ENCODE peak calls at places on chromosomes 4 and X, in seven cellular contexts. One of them, this sample, is unnamed.

GRCh38 chrX:47802589-47802988 is 34.1 kb upstream of the ZNF81 start:
- DNase-seq in NCI-H460: peak
- DNase-seq in activated CD4-positive, alpha-beta T cell treated with anti-CD3 and anti-CD28 coated beads for 24 hours: no peak
- DNase-seq in Kasumi-1: no peak
- DNase-seq in neural progenitor cell: no peak
- DNase-seq in T-helper 17 cell: no peak
- DNase-seq in ecto neural progenitor cell: no peak
- DNase-seq in this sample: no peak

GRCh38 chrX:70089575-70090297 is 27.5 kb downstream of the OTUD6A start:
- DNase-seq in ecto neural progenitor cell: no peak
- DNase-seq in NCI-H460: no peak
- DNase-seq in T-helper 17 cell: no peak
- DNase-seq in Kasumi-1: no peak
- DNase-seq in neural progenitor cell: no peak
- DNase-seq in activated CD4-positive, alpha-beta T cell treated with anti-CD3 and anti-CD28 coated beads for 24 hours: no peak
- DNase-seq in this sample: no peak

GRCh38 chr4:836781-837301 is 10.9 kb upstream of the CPLX1 start:
- DNase-seq in Kasumi-1: no peak
- DNase-seq in T-helper 17 cell: no peak
- DNase-seq in activated CD4-positive, alpha-beta T cell treated with anti-CD3 and anti-CD28 coated beads for 24 hours: no peak
- DNase-seq in neural progenitor cell: no peak
- DNase-seq in ecto neural progenitor cell: no peak
- DNase-seq in NCI-H460: no peak
- DNase-seq in this sample: peak

GRCh38 chrX:121298499-121298898 is 251.1 kb downstream of the GLUD2 start:
- DNase-seq in activated CD4-positive, alpha-beta T cell treated with anti-CD3 and anti-CD28 coated beads for 24 hours: no peak
- DNase-seq in Kasumi-1: no peak
- DNase-seq in T-helper 17 cell: no peak
- DNase-seq in neural progenitor cell: no peak
- DNase-seq in NCI-H460: no peak
- DNase-seq in ecto neural progenitor cell: no peak
- DNase-seq in this sample: no peak

GRCh38 chr4:2813446-2814405 is 20.8 kb downstream of the SH3BP2 start:
- DNase-seq in activated CD4-positive, alpha-beta T cell treated with anti-CD3 and anti-CD28 coated beads for 24 hours: no peak
- DNase-seq in Kasumi-1: no peak
- DNase-seq in T-helper 17 cell: no peak
- DNase-seq in neural progenitor cell: no peak
- DNase-seq in ecto neural progenitor cell: no peak
- DNase-seq in NCI-H460: no peak
- DNase-seq in this sample: no peak

GRCh38 chr4:71066737-71067716 is 73.6 kb downstream of the DCK start:
- DNase-seq in ecto neural progenitor cell: no peak
- DNase-seq in activated CD4-positive, alpha-beta T cell treated with anti-CD3 and anti-CD28 coated beads for 24 hours: no peak
- DNase-seq in NCI-H460: no peak
- DNase-seq in T-helper 17 cell: no peak
- DNase-seq in neural progenitor cell: no peak
- DNase-seq in Kasumi-1: peak
- DNase-seq in this sample: no peak

GRCh38 chrX:86436116-86436515 is 287.9 kb downstream of the DACH2 start:
- DNase-seq in Kasumi-1: no peak
- DNase-seq in T-helper 17 cell: no peak
- DNase-seq in ecto neural progenitor cell: no peak
- DNase-seq in neural progenitor cell: no peak
- DNase-seq in activated CD4-positive, alpha-beta T cell treated with anti-CD3 and anti-CD28 coated beads for 24 hours: no peak
- DNase-seq in NCI-H460: no peak
- DNase-seq in this sample: no peak

GRCh38 chr4:176302283-176303275 is 17.2 kb upstream of the SPCS3 start:
- DNase-seq in ecto neural progenitor cell: no peak
- DNase-seq in NCI-H460: peak
- DNase-seq in activated CD4-positive, alpha-beta T cell treated with anti-CD3 and anti-CD28 coated beads for 24 hours: no peak
- DNase-seq in neural progenitor cell: no peak
- DNase-seq in Kasumi-1: no peak
- DNase-seq in T-helper 17 cell: no peak
- DNase-seq in this sample: no peak

GRCh38 chr4:1201851-1202525 is 29.6 kb upstream of the SPON2 start:
- DNase-seq in NCI-H460: no peak
- DNase-seq in activated CD4-positive, alpha-beta T cell treated with anti-CD3 and anti-CD28 coated beads for 24 hours: peak
- DNase-seq in neural progenitor cell: no peak
- DNase-seq in Kasumi-1: peak
- DNase-seq in T-helper 17 cell: peak
- DNase-seq in ecto neural progenitor cell: no peak
- DNase-seq in this sample: peak

GRCh38 chr4:169976951-169977350 is 49.2 kb downstream of the MFAP3L start:
- DNase-seq in ecto neural progenitor cell: no peak
- DNase-seq in NCI-H460: no peak
- DNase-seq in T-helper 17 cell: no peak
- DNase-seq in activated CD4-positive, alpha-beta T cell treated with anti-CD3 and anti-CD28 coated beads for 24 hours: no peak
- DNase-seq in neural progenitor cell: peak
- DNase-seq in Kasumi-1: no peak
- DNase-seq in this sample: no peak

GRCh38 chr4:53586121-53586816 is 5.0 kb downstream of the LNX1 start:
- DNase-seq in neural progenitor cell: no peak
- DNase-seq in NCI-H460: no peak
- DNase-seq in Kasumi-1: no peak
- DNase-seq in activated CD4-positive, alpha-beta T cell treated with anti-CD3 and anti-CD28 coated beads for 24 hours: no peak
- DNase-seq in T-helper 17 cell: no peak
- DNase-seq in ecto neural progenitor cell: no peak
- DNase-seq in this sample: no peak

GRCh38 chr4:144313370-144313769 is 172.9 kb upstream of the GYPA start:
- DNase-seq in Kasumi-1: no peak
- DNase-seq in NCI-H460: no peak
- DNase-seq in T-helper 17 cell: no peak
- DNase-seq in ecto neural progenitor cell: no peak
- DNase-seq in activated CD4-positive, alpha-beta T cell treated with anti-CD3 and anti-CD28 coated beads for 24 hours: no peak
- DNase-seq in neural progenitor cell: no peak
- DNase-seq in this sample: no peak

GRCh38 chrX:2710041-2710471 is 19.0 kb downstream of the CD99 start:
- DNase-seq in ecto neural progenitor cell: no peak
- DNase-seq in NCI-H460: peak
- DNase-seq in activated CD4-positive, alpha-beta T cell treated with anti-CD3 and anti-CD28 coated beads for 24 hours: no peak
- DNase-seq in neural progenitor cell: no peak
- DNase-seq in Kasumi-1: no peak
- DNase-seq in T-helper 17 cell: no peak
- DNase-seq in this sample: no peak

GRCh38 chr4:7705062-7705461 is 234.6 kb downstream of the AFAP1 start:
- DNase-seq in neural progenitor cell: peak
- DNase-seq in activated CD4-positive, alpha-beta T cell treated with anti-CD3 and anti-CD28 coated beads for 24 hours: no peak
- DNase-seq in NCI-H460: no peak
- DNase-seq in Kasumi-1: peak
- DNase-seq in T-helper 17 cell: no peak
- DNase-seq in ecto neural progenitor cell: no peak
- DNase-seq in this sample: peak

GRCh38 chr4:158560284-158560683 is 38.6 kb downstream of the RXFP1 start:
- DNase-seq in neural progenitor cell: no peak
- DNase-seq in Kasumi-1: no peak
- DNase-seq in NCI-H460: no peak
- DNase-seq in ecto neural progenitor cell: no peak
- DNase-seq in T-helper 17 cell: no peak
- DNase-seq in activated CD4-positive, alpha-beta T cell treated with anti-CD3 and anti-CD28 coated beads for 24 hours: no peak
- DNase-seq in this sample: no peak

GRCh38 chr4:2837904-2838496 is 5.6 kb upstream of the ADD1 start:
- DNase-seq in ecto neural progenitor cell: no peak
- DNase-seq in NCI-H460: no peak
- DNase-seq in T-helper 17 cell: peak
- DNase-seq in Kasumi-1: peak
- DNase-seq in activated CD4-positive, alpha-beta T cell treated with anti-CD3 and anti-CD28 coated beads for 24 hours: peak
- DNase-seq in neural progenitor cell: no peak
- DNase-seq in this sample: peak

GRCh38 chr4:102422843-102423242 is 77.6 kb upstream of the SLC39A8 start:
- DNase-seq in ecto neural progenitor cell: no peak
- DNase-seq in T-helper 17 cell: no peak
- DNase-seq in activated CD4-positive, alpha-beta T cell treated with anti-CD3 and anti-CD28 coated beads for 24 hours: no peak
- DNase-seq in NCI-H460: no peak
- DNase-seq in neural progenitor cell: no peak
- DNase-seq in Kasumi-1: no peak
- DNase-seq in this sample: no peak

GRCh38 chrX:139691843-139692505 is 16.0 kb downstream of the MCF2 start:
- DNase-seq in T-helper 17 cell: no peak
- DNase-seq in neural progenitor cell: peak
- DNase-seq in ecto neural progenitor cell: peak
- DNase-seq in activated CD4-positive, alpha-beta T cell treated with anti-CD3 and anti-CD28 coated beads for 24 hours: no peak
- DNase-seq in Kasumi-1: no peak
- DNase-seq in NCI-H460: no peak
- DNase-seq in this sample: peak

GRCh38 chrX:41588271-41588670 is 100.5 kb upstream of the GPR34 start:
- DNase-seq in T-helper 17 cell: no peak
- DNase-seq in neural progenitor cell: no peak
- DNase-seq in activated CD4-positive, alpha-beta T cell treated with anti-CD3 and anti-CD28 coated beads for 24 hours: no peak
- DNase-seq in Kasumi-1: no peak
- DNase-seq in ecto neural progenitor cell: no peak
- DNase-seq in NCI-H460: no peak
- DNase-seq in this sample: peak

GRCh38 chr4:108619372-108620100 is 840 bp upstream of the RPL34 start:
- DNase-seq in T-helper 17 cell: no peak
- DNase-seq in neural progenitor cell: no peak
- DNase-seq in activated CD4-positive, alpha-beta T cell treated with anti-CD3 and anti-CD28 coated beads for 24 hours: no peak
- DNase-seq in Kasumi-1: no peak
- DNase-seq in NCI-H460: no peak
- DNase-seq in ecto neural progenitor cell: no peak
- DNase-seq in this sample: no peak

GRCh38 chr4:78220283-78220682 is 163.2 kb downstream of the FRAS1 start:
- DNase-seq in Kasumi-1: no peak
- DNase-seq in neural progenitor cell: no peak
- DNase-seq in activated CD4-positive, alpha-beta T cell treated with anti-CD3 and anti-CD28 coated beads for 24 hours: no peak
- DNase-seq in NCI-H460: no peak
- DNase-seq in ecto neural progenitor cell: no peak
- DNase-seq in T-helper 17 cell: no peak
- DNase-seq in this sample: no peak

GRCh38 chrX:79270401-79270800 is 96.7 kb downstream of the ITM2A start:
- DNase-seq in neural progenitor cell: peak
- DNase-seq in NCI-H460: no peak
- DNase-seq in T-helper 17 cell: peak
- DNase-seq in Kasumi-1: peak
- DNase-seq in ecto neural progenitor cell: no peak
- DNase-seq in activated CD4-positive, alpha-beta T cell treated with anti-CD3 and anti-CD28 coated beads for 24 hours: peak
- DNase-seq in this sample: peak

GRCh38 chrX:74242050-74242449 is 61.9 kb upstream of the ZCCHC13 start:
- DNase-seq in ecto neural progenitor cell: no peak
- DNase-seq in NCI-H460: no peak
- DNase-seq in neural progenitor cell: no peak
- DNase-seq in activated CD4-positive, alpha-beta T cell treated with anti-CD3 and anti-CD28 coated beads for 24 hours: no peak
- DNase-seq in Kasumi-1: no peak
- DNase-seq in T-helper 17 cell: no peak
- DNase-seq in this sample: no peak

GRCh38 chr4:89284828-89285227 is 22.8 kb downstream of the GPRIN3 start:
- DNase-seq in NCI-H460: no peak
- DNase-seq in activated CD4-positive, alpha-beta T cell treated with anti-CD3 and anti-CD28 coated beads for 24 hours: no peak
- DNase-seq in T-helper 17 cell: no peak
- DNase-seq in neural progenitor cell: no peak
- DNase-seq in Kasumi-1: peak
- DNase-seq in ecto neural progenitor cell: no peak
- DNase-seq in this sample: no peak

GRCh38 chrX:94492541-94492940 is 818.5 kb downstream of the FAM133A start:
- DNase-seq in ecto neural progenitor cell: peak
- DNase-seq in activated CD4-positive, alpha-beta T cell treated with anti-CD3 and anti-CD28 coated beads for 24 hours: no peak
- DNase-seq in Kasumi-1: no peak
- DNase-seq in T-helper 17 cell: no peak
- DNase-seq in NCI-H460: no peak
- DNase-seq in neural progenitor cell: peak
- DNase-seq in this sample: peak

GRCh38 chr4:151652841-151653547 is 107.8 kb downstream of the GATB start:
- DNase-seq in NCI-H460: no peak
- DNase-seq in neural progenitor cell: no peak
- DNase-seq in activated CD4-positive, alpha-beta T cell treated with anti-CD3 and anti-CD28 coated beads for 24 hours: no peak
- DNase-seq in Kasumi-1: no peak
- DNase-seq in T-helper 17 cell: no peak
- DNase-seq in ecto neural progenitor cell: no peak
- DNase-seq in this sample: no peak

GRCh38 chr4:17717301-17717700 is 64.1 kb downstream of the FAM184B start:
- DNase-seq in ecto neural progenitor cell: peak
- DNase-seq in NCI-H460: no peak
- DNase-seq in Kasumi-1: no peak
- DNase-seq in T-helper 17 cell: no peak
- DNase-seq in neural progenitor cell: no peak
- DNase-seq in activated CD4-positive, alpha-beta T cell treated with anti-CD3 and anti-CD28 coated beads for 24 hours: no peak
- DNase-seq in this sample: no peak

GRCh38 chrX:9285342-9285771 is 179.5 kb upstream of the TBL1X start:
- DNase-seq in NCI-H460: no peak
- DNase-seq in Kasumi-1: no peak
- DNase-seq in activated CD4-positive, alpha-beta T cell treated with anti-CD3 and anti-CD28 coated beads for 24 hours: peak
- DNase-seq in T-helper 17 cell: no peak
- DNase-seq in neural progenitor cell: no peak
- DNase-seq in ecto neural progenitor cell: no peak
- DNase-seq in this sample: no peak

This sample was measured in H7.